ENCODE peak calls at places on chromosomes 1 and 21, in ten cellular contexts. A, W, C, M, X, G, Z, K, N and S are unnamed samples.
A peak's percentile ranks its signal among the peaks of the same experiment; 100 is the strongest.

GRCh38 chr1:159892944-159893343 is 7.0 kb downstream of the CFAP45 start:
- DNase-seq in A (peak; percentile 42), Z (peak; percentile 41), C (no peak), G (no peak), X (no peak), N (no peak), W (no peak), M (no peak), K (no peak), S (no peak)

GRCh38 chr1:65467536-65467935 is 47.1 kb downstream of the LEPR start:
- DNase-seq in X (no peak), G (no peak), N (no peak), K (no peak), W (no peak), M (no peak), C (no peak), A (peak; percentile 18), Z (peak; percentile 41), S (no peak)

GRCh38 chr1:76759950-76760349 is 107.3 kb upstream of the ST6GALNAC5 start:
- DNase-seq in K (no peak), X (no peak), C (no peak), M (peak; percentile 42), A (peak; percentile 5), W (no peak), Z (no peak), G (no peak), N (no peak), S (no peak)

GRCh38 chr1:158931055-158931737 is at the start of gene PYHIN1:
- DNase-seq in N (no peak), G (no peak), K (peak; percentile 79), A (no peak), X (no peak), W (no peak), C (no peak), M (no peak), Z (no peak), S (no peak)

GRCh38 chr21:37006243-37006520 is 320 bp upstream of the RIPPLY3 start:
- DNase-seq in W (no peak), N (no peak), A (no peak), G (no peak), Z (no peak), K (no peak), M (no peak), X (no peak), C (no peak), S (no peak)

GRCh38 chr1:41767534-41767933 is 151.2 kb downstream of the HIVEP3 start:
- DNase-seq in X (no peak), Z (no peak), M (no peak), N (no peak), A (peak; percentile 79), G (no peak), C (no peak), K (no peak), W (peak; percentile 48), S (no peak)

GRCh38 chr1:98662354-98662665 is 789 bp downstream of the SNX7 start:
- DNase-seq in X (no peak), M (no peak), N (no peak), W (no peak), A (no peak), Z (no peak), C (no peak), G (no peak), K (no peak), S (no peak)

GRCh38 chr1:115076384-115076906 is 12.9 kb downstream of the TSPAN2 start:
- DNase-seq in G (no peak), M (no peak), X (no peak), Z (no peak), W (no peak), A (no peak), K (no peak), C (no peak), N (no peak), S (no peak)

GRCh38 chr1:66445492-66446181 is 88.3 kb upstream of the SGIP1 start:
- DNase-seq in K (peak; percentile 78), G (no peak), X (no peak), W (no peak), A (no peak), C (no peak), Z (no peak), M (peak; percentile 42), N (no peak), S (peak; percentile 45)

GRCh38 chr1:68384872-68385390 is 64.8 kb downstream of the RPE65 start:
- DNase-seq in N (peak; percentile 70), X (no peak), W (no peak), K (no peak), A (peak; percentile 81), C (no peak), M (no peak), G (no peak), Z (no peak), S (no peak)

GRCh38 chr1:26598890-26599289 is 69.3 kb downstream of the RPS6KA1 start:
- DNase-seq in W (no peak), A (no peak), M (no peak), K (no peak), C (no peak), Z (no peak), X (no peak), N (no peak), G (no peak), S (no peak)

GRCh38 chr21:45329261-45330074 is 41.8 kb upstream of the POFUT2 start:
- DNase-seq in N (peak; percentile 7), G (peak; percentile 63), X (no peak), C (no peak), Z (peak; percentile 85), A (no peak), M (peak; percentile 42), K (no peak), W (no peak), S (peak; percentile 10)

GRCh38 chr1:45557422-45557944 is 6.9 kb downstream of the AKR1A1 start:
- DNase-seq in X (no peak), G (no peak), W (no peak), C (no peak), N (no peak), A (peak; percentile 81), Z (no peak), K (no peak), M (no peak), S (no peak)
- H3K4me1 ChIP-seq in X (no peaks in the 10 kb centered on the region), G (peaks cover 12% of the 10 kb centered on the region), W (no peaks in the 10 kb centered on the region), C (no peaks in the 10 kb centered on the region), N (no peaks in the 10 kb centered on the region), A (peaks cover 13% of the 10 kb centered on the region), Z (peaks cover 21% of the 10 kb centered on the region), K (peaks cover 2% of the 10 kb centered on the region), M (no peaks in the 10 kb centered on the region), S (peaks cover 10% of the 10 kb centered on the region)

GRCh38 chr1:151540982-151541377 is 871 bp downstream of the TUFT1 start:
- DNase-seq in A (peak; percentile 18), Z (no peak), N (peak; percentile 17), C (no peak), K (no peak), W (no peak), X (no peak), M (peak; percentile 38), G (peak; percentile 66), S (peak; percentile 19)

GRCh38 chr1:151545542-151545941 is 5.4 kb downstream of the TUFT1 start:
- DNase-seq in W (no peak), G (no peak), C (no peak), N (no peak), X (no peak), Z (peak; percentile 68), M (no peak), A (no peak), K (no peak), S (no peak)

GRCh38 chr1:151539321-151540020 is 638 bp upstream of the TUFT1 start:
- DNase-seq in M (peak; percentile 84), N (peak; percentile 93), X (peak; percentile 93), A (peak; percentile 99), G (peak; percentile 89), K (peak; percentile 38), C (no peak), Z (peak; percentile 96), W (peak; percentile 94), S (peak; percentile 73)

GRCh38 chr1:151540021-151540981 is at the start of gene TUFT1:
- DNase-seq in X (peak; percentile 98), A (peak; percentile 90), N (peak; percentile 95), C (no peak), Z (peak; percentile 94), M (peak; percentile 98), W (peak; percentile 96), K (peak; percentile 43), G (peak; percentile 96), S (peak; percentile 91)

GRCh38 chr1:151542710-151543129 is 2.6 kb downstream of the TUFT1 start:
- DNase-seq in G (no peak), K (no peak), M (no peak), C (no peak), W (peak; percentile 58), X (no peak), Z (peak; percentile 44), N (peak; percentile 43), A (peak; percentile 45), S (no peak)
- H3K4me3 ChIP-seq in G (no peak overlapping the region), K (no peak overlapping the region), M (no peak overlapping the region), C (no peak overlapping the region), W (no peak overlapping the region), X (no peak overlapping the region), Z (peak overlapping the region; percentile 93), N (no peak overlapping the region), A (no peak overlapping the region), S (no peak overlapping the region)

DNA sequence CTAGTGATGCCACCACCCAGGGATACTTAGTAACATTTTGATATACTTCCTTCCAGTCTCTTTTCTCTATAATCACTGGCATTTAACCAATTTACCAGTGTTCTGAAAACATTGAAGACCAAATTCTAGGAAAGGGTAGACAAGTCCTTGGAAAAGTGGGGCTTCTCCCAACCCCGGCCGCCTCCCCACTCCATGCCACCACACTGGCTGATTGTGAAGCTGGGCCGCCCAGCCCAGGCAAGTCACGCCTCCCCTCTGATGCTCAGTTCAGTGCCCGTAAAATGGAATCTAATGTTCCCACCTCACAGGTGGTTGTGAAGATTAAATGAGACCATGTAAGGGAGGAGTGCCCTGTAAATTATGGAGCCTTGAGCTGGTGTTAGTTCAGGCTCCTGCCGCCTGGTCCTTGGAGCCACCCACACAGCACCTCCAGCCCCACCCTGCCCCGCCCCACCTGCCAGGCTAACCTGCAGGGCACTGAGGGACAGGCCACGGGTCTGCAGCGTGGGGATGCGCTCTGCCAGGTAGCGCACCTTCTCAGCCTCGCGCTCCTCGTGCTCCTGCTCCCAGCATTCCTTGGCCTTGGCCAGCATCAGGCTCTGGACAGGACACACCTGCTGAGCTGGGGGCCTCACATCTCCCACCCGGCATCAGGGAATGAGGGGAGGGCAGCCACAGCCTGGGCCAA is 7.3 kb downstream of the TNNI1 start:
- DNase-seq in W (no peak), A (no peak), N (no peak), K (no peak), X (no peak), Z (no peak), G (no peak), C (no peak), M (no peak), S (no peak)
- H3K27ac ChIP-seq in W (no peak overlapping the region), A (no peak overlapping the region), N (no peak overlapping the region), K (no peak overlapping the region), X (no peak overlapping the region), Z (no peak overlapping the region), G (no peak overlapping the region), C (no peak overlapping the region), M (no peak overlapping the region), S (no peak overlapping the region)

GRCh38 chr1:23885222-23885621 is 17.1 kb upstream of the FUCA1 start:
- DNase-seq in X (no peak), G (no peak), C (no peak), Z (no peak), A (no peak), M (no peak), N (no peak), K (no peak), W (no peak), S (no peak)

DNA sequence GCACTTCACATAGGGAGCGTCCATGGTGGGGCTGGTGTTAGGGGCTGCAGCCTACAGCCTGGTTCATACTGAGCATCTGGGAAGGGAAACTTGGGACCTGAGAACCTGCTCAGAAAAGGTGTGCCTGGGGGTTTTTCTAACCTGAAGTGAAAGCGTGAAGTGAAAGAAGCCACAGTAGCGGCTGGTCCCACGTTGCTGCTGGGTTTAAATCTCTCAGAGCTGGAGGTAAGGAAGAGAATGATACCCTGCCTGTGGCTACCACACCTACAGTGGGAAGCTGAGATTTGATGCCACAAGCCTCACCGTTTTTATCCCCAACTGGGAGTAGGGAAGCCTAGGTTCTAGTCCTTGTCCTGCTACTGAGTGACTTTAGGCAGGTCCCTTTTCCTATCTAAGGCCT is 21.0 kb upstream of the FUCA1 start:
- DNase-seq in Z (no peak), K (peak; percentile 54), M (no peak), N (no peak), W (no peak), C (no peak), A (no peak), G (no peak), X (no peak), S (no peak)
- H3K4me1 ChIP-seq in Z (no peaks in the 10 kb centered on the region), K (peaks cover 37% of the 10 kb centered on the region), M (no peaks in the 10 kb centered on the region), N (peaks cover 12% of the 10 kb centered on the region), W (no peaks in the 10 kb centered on the region), C (no peaks in the 10 kb centered on the region), A (no peaks in the 10 kb centered on the region), G (no peaks in the 10 kb centered on the region), X (no peaks in the 10 kb centered on the region), S (no peaks in the 10 kb centered on the region)